ENCODE peak calls at places on chromosomes 12 and 14, in four cellular contexts. One of them, this sample, is unnamed. For H3K4me1 and H3K27me3, the result is how much of the 10 kb centered on the place peaks cover.

GRCh38 chr12:12722351-12723146 is 5.4 kb downstream of the CDKN1B start:
- DNase-seq in MM.1S: peak
- DNase-seq in cardiac muscle cell: peak
- DNase-seq in heart left ventricle: no peak
- DNase-seq in this sample: peak

GRCh38 chr14:74516451-74517155 is 23.0 kb downstream of the ISCA2 start:
- DNase-seq in MM.1S: no peak
- DNase-seq in heart left ventricle: peak
- DNase-seq in cardiac muscle cell: no peak
- DNase-seq in this sample: no peak

GRCh38 chr12:19208456-19208855 is 78.9 kb downstream of the PLEKHA5 start:
- DNase-seq in heart left ventricle: no peak
- DNase-seq in MM.1S: no peak
- DNase-seq in cardiac muscle cell: no peak
- DNase-seq in this sample: no peak

GRCh38 chr12:13154027-13154538 is 42.4 kb upstream of the EMP1 start:
- DNase-seq in cardiac muscle cell: peak
- DNase-seq in MM.1S: peak
- DNase-seq in heart left ventricle: no peak
- DNase-seq in this sample: no peak

GRCh38 chr14:60485600-60486251 is at the start of gene C14orf39:
- DNase-seq in cardiac muscle cell: peak
- DNase-seq in MM.1S: no peak
- DNase-seq in heart left ventricle: no peak
- DNase-seq in this sample: no peak

GRCh38 chr12:107917912-107918800 is 143.7 kb downstream of the ASCL4 start:
- DNase-seq in cardiac muscle cell: peak
- DNase-seq in heart left ventricle: no peak
- DNase-seq in MM.1S: peak
- DNase-seq in this sample: no peak

GRCh38 chr14:73227812-73228781 is 9.2 kb upstream of the PAPLN start:
- DNase-seq in heart left ventricle: peak
- DNase-seq in cardiac muscle cell: peak
- DNase-seq in MM.1S: no peak
- DNase-seq in this sample: peak

GRCh38 chr12:32501835-32502333 is 102.5 kb downstream of the FGD4 start:
- DNase-seq in MM.1S: peak
- DNase-seq in heart left ventricle: peak
- DNase-seq in cardiac muscle cell: peak
- DNase-seq in this sample: peak

GRCh38 chr12:79266511-79267129 is 402.0 kb downstream of the SYT1 start:
- DNase-seq in MM.1S: no peak
- DNase-seq in cardiac muscle cell: no peak
- DNase-seq in heart left ventricle: no peak
- DNase-seq in this sample: no peak

GRCh38 chr12:716506-716905 is 35.9 kb upstream of the WNK1 start:
- DNase-seq in cardiac muscle cell: peak
- DNase-seq in heart left ventricle: peak
- DNase-seq in MM.1S: no peak
- DNase-seq in this sample: no peak

GRCh38 chr14:96165493-96166474 is 38.9 kb upstream of the BDKRB2 start:
- DNase-seq in heart left ventricle: no peak
- DNase-seq in MM.1S: no peak
- DNase-seq in cardiac muscle cell: no peak
- DNase-seq in this sample: no peak

DNA sequence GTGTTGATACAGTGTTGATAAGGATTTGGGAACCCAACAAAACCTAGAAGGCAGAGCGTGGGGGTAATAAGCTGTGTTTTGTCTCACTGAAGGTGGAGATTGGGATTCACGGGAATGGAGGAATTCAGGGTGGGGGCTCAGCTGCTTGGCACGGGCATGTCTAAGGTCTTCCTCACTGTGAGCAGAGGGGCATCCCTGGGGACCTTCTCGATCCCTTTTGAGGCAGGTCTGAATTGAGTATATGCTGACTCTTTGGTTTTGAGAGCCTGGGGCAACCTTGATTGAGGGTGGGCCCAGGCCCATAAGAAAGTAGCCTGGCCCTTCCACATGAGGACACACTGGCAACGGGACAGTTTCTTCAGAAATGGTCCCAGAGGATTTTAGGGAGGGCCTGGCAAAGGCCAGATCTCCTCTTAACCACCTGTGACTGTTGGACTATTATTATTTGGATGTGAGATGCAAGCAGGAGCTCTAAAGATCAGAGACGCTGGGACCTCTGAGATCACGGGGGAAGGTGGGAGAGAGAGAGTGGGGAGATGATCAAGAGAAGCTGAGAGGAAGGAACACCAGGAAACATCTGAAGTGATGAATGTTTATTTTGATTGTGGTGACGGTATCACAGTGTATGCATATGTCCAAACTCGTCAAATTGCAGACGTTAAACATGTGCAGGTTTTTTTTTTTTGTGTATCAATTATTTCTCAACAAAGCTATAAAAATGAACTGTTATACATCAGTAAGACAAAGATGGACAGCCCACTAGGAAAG is 48.4 kb downstream of the SMIM41 start:
- DNase-seq in heart left ventricle: no peak
- DNase-seq in cardiac muscle cell: no peak
- DNase-seq in MM.1S: no peak
- DNase-seq in this sample: no peak
- H3K27ac ChIP-seq in heart left ventricle: peak
- H3K27ac ChIP-seq in cardiac muscle cell: no peak
- H3K27ac ChIP-seq in MM.1S: no peak
- H3K27ac ChIP-seq in this sample: no peak

GRCh38 chr14:21226467-21226866 is 42.8 kb downstream of the HNRNPC start:
- DNase-seq in cardiac muscle cell: no peak
- DNase-seq in MM.1S: no peak
- DNase-seq in heart left ventricle: no peak
- DNase-seq in this sample: no peak

GRCh38 chr14:21219561-21220111 is 49.6 kb downstream of the HNRNPC start:
- DNase-seq in cardiac muscle cell: no peak
- DNase-seq in heart left ventricle: no peak
- DNase-seq in MM.1S: no peak
- DNase-seq in this sample: no peak

GRCh38 chr14:21219120-21219519 is 50.1 kb downstream of the HNRNPC start:
- DNase-seq in cardiac muscle cell: no peak
- DNase-seq in heart left ventricle: no peak
- DNase-seq in MM.1S: no peak
- DNase-seq in this sample: no peak

GRCh38 chr14:21215879-21216251 is 53.4 kb downstream of the HNRNPC start:
- DNase-seq in cardiac muscle cell: no peak
- DNase-seq in heart left ventricle: no peak
- DNase-seq in MM.1S: no peak
- DNase-seq in this sample: no peak

GRCh38 chr14:21220874-21221477 is 48.3 kb downstream of the HNRNPC start:
- DNase-seq in heart left ventricle: no peak
- DNase-seq in MM.1S: no peak
- DNase-seq in cardiac muscle cell: no peak
- DNase-seq in this sample: no peak
- H3K4me1 ChIP-seq in heart left ventricle: under half
- H3K4me1 ChIP-seq in MM.1S: under half
- H3K4me1 ChIP-seq in cardiac muscle cell: under half
- H3K4me1 ChIP-seq in this sample: under half

GRCh38 chr14:99272669-99273024 is 650 bp upstream of the BCL11B start:
- DNase-seq in heart left ventricle: no peak
- DNase-seq in MM.1S: no peak
- DNase-seq in cardiac muscle cell: no peak
- DNase-seq in this sample: peak
- H3K27me3 ChIP-seq in heart left ventricle: half or more
- H3K27me3 ChIP-seq in MM.1S: under half
- H3K27me3 ChIP-seq in cardiac muscle cell: half or more
- H3K27me3 ChIP-seq in this sample: under half

DNA sequence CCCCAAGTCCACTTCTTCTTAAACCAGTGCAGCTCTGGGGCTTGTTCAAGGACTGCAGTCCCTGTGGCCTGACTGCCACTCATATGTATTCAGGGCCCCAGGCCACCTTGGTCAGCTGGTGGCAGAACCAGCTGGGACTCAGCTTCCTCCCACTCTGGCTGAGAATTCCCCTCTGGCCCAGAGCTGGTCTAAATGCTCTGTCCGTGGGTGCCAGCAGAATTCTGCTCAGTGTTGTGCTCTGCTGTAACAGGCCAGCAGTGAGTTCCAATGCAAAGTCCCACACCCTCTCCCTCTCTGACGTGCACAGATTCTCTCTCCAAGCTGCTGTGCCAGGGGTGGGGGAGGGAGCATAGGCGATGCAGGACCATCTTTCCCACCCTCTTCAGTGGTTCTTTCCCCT is 210.4 kb upstream of the RGS6 start:
- DNase-seq in MM.1S: no peak
- DNase-seq in heart left ventricle: no peak
- DNase-seq in cardiac muscle cell: no peak
- DNase-seq in this sample: no peak
- H3K27ac ChIP-seq in MM.1S: no peak
- H3K27ac ChIP-seq in heart left ventricle: no peak
- H3K27ac ChIP-seq in cardiac muscle cell: no peak
- H3K27ac ChIP-seq in this sample: no peak

GRCh38 chr12:54358620-54358944 is 5.7 kb downstream of the GPR84 start:
- DNase-seq in MM.1S: no peak
- DNase-seq in heart left ventricle: no peak
- DNase-seq in cardiac muscle cell: no peak
- DNase-seq in this sample: no peak
- H3K4me1 ChIP-seq in MM.1S: under half
- H3K4me1 ChIP-seq in heart left ventricle: under half
- H3K4me1 ChIP-seq in cardiac muscle cell: under half
- H3K4me1 ChIP-seq in this sample: under half

DNA sequence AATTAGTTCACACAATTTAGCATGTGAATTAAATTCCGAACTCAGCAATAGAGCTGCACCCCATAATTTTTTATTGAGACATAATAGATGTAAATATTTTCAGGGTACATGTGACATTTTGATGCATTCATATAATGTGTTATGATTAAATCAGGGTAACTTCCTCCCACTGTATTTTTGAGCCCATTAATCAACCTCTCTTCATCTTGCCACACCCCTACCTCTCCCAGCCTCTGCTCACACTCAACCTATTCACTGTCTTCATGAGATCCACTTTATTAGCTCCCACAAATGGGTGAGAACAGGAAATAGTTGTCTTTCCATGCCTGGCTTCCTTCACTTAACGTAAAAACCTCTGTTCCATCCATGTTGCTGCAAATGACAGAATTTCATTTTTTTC is 14.7 kb downstream of the IL26 start:
- DNase-seq in MM.1S: no peak
- DNase-seq in heart left ventricle: no peak
- DNase-seq in cardiac muscle cell: no peak
- DNase-seq in this sample: no peak
- H3K27me3 ChIP-seq in MM.1S: under half
- H3K27me3 ChIP-seq in heart left ventricle: under half
- H3K27me3 ChIP-seq in cardiac muscle cell: under half
- H3K27me3 ChIP-seq in this sample: half or more

DNA sequence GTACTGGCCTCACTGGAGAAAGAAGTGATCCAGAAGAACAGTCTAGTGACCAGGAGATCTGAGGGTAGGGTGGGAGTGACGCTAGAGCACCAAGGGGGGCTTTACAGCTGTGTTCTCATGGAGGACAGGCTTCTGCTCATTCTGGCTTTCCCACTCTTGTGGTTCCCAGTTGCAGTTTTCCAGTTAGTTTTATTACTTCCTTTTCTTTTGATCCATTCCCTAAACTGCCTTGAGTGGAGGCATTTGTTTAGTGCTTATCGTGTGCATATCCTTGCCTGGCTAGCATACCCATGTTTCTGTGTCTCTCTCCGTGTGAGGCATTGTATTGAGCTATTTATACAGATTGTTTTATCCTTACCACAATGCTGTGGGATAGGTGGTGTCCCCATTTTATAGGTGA is 4.0 kb downstream of the MLEC start:
- DNase-seq in cardiac muscle cell: no peak
- DNase-seq in MM.1S: no peak
- DNase-seq in heart left ventricle: no peak
- DNase-seq in this sample: no peak
- H3K27ac ChIP-seq in cardiac muscle cell: no peak
- H3K27ac ChIP-seq in MM.1S: no peak
- H3K27ac ChIP-seq in heart left ventricle: peak
- H3K27ac ChIP-seq in this sample: no peak

GRCh38 chr12:89346741-89347324 is 5.5 kb downstream of the DUSP6 start:
- DNase-seq in heart left ventricle: peak
- DNase-seq in cardiac muscle cell: peak
- DNase-seq in MM.1S: no peak
- DNase-seq in this sample: peak
- H3K4me1 ChIP-seq in heart left ventricle: under half
- H3K4me1 ChIP-seq in cardiac muscle cell: under half
- H3K4me1 ChIP-seq in MM.1S: under half
- H3K4me1 ChIP-seq in this sample: under half

DNA sequence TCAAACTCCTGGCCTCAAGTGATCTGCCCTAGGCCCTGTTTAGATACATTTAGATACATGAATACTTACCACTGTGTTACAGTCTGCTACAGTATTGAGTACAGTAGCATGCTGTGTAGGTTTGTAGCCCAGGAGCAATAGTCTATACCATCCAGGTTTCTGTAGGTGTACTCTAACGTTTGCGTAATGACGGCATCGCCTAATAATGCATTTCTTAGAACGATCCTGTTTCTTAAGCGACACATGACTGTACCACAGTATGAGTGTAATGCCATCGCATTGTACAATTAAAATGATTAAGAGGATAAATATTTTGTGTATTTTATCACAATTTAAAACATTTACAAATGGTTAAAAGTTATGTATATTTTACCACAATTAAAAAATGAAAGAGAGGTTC is 18.9 kb downstream of the TMEM120B start:
- DNase-seq in heart left ventricle: no peak
- DNase-seq in cardiac muscle cell: no peak
- DNase-seq in MM.1S: no peak
- DNase-seq in this sample: no peak
- H3K27me3 ChIP-seq in heart left ventricle: under half
- H3K27me3 ChIP-seq in cardiac muscle cell: under half
- H3K27me3 ChIP-seq in MM.1S: under half
- H3K27me3 ChIP-seq in this sample: under half

This sample was measured in foreskin keratinocyte.